ENCODE peak calls at places on chromosomes 5 and 9, in five cellular contexts. One of them, this sample, is unnamed.

GRCh38 chr9:135098400-135099105 is 11.1 kb downstream of the OLFM1 start:
- DNase-seq in CD8-positive, alpha-beta T cell: no peak
- DNase-seq in cardiac muscle cell: peak
- DNase-seq in fibroblast of pulmonary artery: peak
- DNase-seq in effector memory CD4-positive, alpha-beta T cell: no peak
- DNase-seq in this sample: no peak

GRCh38 chr9:84122572-84122971 is 142.0 kb downstream of the RMI1 start:
- DNase-seq in effector memory CD4-positive, alpha-beta T cell: no peak
- DNase-seq in cardiac muscle cell: no peak
- DNase-seq in fibroblast of pulmonary artery: no peak
- DNase-seq in CD8-positive, alpha-beta T cell: no peak
- DNase-seq in this sample: no peak

GRCh38 chr5:8081179-8081578 is 212.2 kb downstream of the MTRR start:
- DNase-seq in CD8-positive, alpha-beta T cell: no peak
- DNase-seq in effector memory CD4-positive, alpha-beta T cell: no peak
- DNase-seq in fibroblast of pulmonary artery: no peak
- DNase-seq in cardiac muscle cell: no peak
- DNase-seq in this sample: no peak

GRCh38 chr5:179271301-179271650 is 74.0 kb downstream of the ADAMTS2 start:
- DNase-seq in effector memory CD4-positive, alpha-beta T cell: no peak
- DNase-seq in CD8-positive, alpha-beta T cell: no peak
- DNase-seq in cardiac muscle cell: no peak
- DNase-seq in fibroblast of pulmonary artery: no peak
- DNase-seq in this sample: no peak

GRCh38 chr5:162852145-162852544 is 585.2 kb upstream of the CCNG1 start:
- DNase-seq in fibroblast of pulmonary artery: no peak
- DNase-seq in effector memory CD4-positive, alpha-beta T cell: no peak
- DNase-seq in CD8-positive, alpha-beta T cell: no peak
- DNase-seq in cardiac muscle cell: peak
- DNase-seq in this sample: no peak

GRCh38 chr5:128213340-128213739 is 129.8 kb downstream of the SLC12A2 start:
- DNase-seq in effector memory CD4-positive, alpha-beta T cell: peak
- DNase-seq in fibroblast of pulmonary artery: peak
- DNase-seq in CD8-positive, alpha-beta T cell: peak
- DNase-seq in cardiac muscle cell: peak
- DNase-seq in this sample: peak

GRCh38 chr9:84829997-84830696 is 160.6 kb downstream of the NTRK2 start:
- DNase-seq in fibroblast of pulmonary artery: no peak
- DNase-seq in CD8-positive, alpha-beta T cell: no peak
- DNase-seq in effector memory CD4-positive, alpha-beta T cell: no peak
- DNase-seq in cardiac muscle cell: no peak
- DNase-seq in this sample: no peak

GRCh38 chr5:146772881-146773440 is 105.6 kb downstream of the PPP2R2B start:
- DNase-seq in effector memory CD4-positive, alpha-beta T cell: no peak
- DNase-seq in CD8-positive, alpha-beta T cell: no peak
- DNase-seq in cardiac muscle cell: no peak
- DNase-seq in fibroblast of pulmonary artery: no peak
- DNase-seq in this sample: no peak

GRCh38 chr9:13786131-13786530 is 506.6 kb upstream of the MPDZ start:
- DNase-seq in fibroblast of pulmonary artery: peak
- DNase-seq in cardiac muscle cell: no peak
- DNase-seq in effector memory CD4-positive, alpha-beta T cell: no peak
- DNase-seq in CD8-positive, alpha-beta T cell: no peak
- DNase-seq in this sample: peak

GRCh38 chr9:127163409-127163808 is 41.0 kb upstream of the ANGPTL2 start:
- DNase-seq in fibroblast of pulmonary artery: peak
- DNase-seq in cardiac muscle cell: no peak
- DNase-seq in effector memory CD4-positive, alpha-beta T cell: no peak
- DNase-seq in CD8-positive, alpha-beta T cell: no peak
- DNase-seq in this sample: peak

GRCh38 chr5:151004499-151004898 is 15.9 kb upstream of the GPX3 start:
- DNase-seq in cardiac muscle cell: no peak
- DNase-seq in CD8-positive, alpha-beta T cell: no peak
- DNase-seq in effector memory CD4-positive, alpha-beta T cell: no peak
- DNase-seq in fibroblast of pulmonary artery: no peak
- DNase-seq in this sample: no peak
- H3K4me3 ChIP-seq in cardiac muscle cell: no peak
- H3K4me3 ChIP-seq in CD8-positive, alpha-beta T cell: no peak
- H3K4me3 ChIP-seq in effector memory CD4-positive, alpha-beta T cell: no peak
- H3K4me3 ChIP-seq in fibroblast of pulmonary artery: no peak
- H3K4me3 ChIP-seq in this sample: no peak

DNA sequence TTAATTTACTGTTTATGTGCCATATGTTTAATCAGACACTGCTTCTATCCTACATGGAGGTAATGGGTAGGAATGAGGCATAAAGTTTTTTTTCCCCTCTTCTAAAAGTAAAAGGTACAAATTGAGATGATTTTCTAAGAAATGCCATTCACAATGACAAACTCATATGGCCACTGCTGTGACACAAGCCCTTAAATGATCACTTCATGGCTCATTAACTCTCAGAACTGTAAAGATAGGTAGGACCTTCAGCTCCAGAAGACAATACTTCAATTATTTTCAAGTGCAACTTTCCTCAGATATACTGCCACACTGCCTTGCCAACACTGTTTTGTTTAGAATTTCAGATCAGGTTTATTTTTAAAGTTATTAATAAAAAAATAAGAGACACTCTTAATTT is 362.9 kb upstream of the ZNF608 start:
- DNase-seq in effector memory CD4-positive, alpha-beta T cell: no peak
- DNase-seq in CD8-positive, alpha-beta T cell: no peak
- DNase-seq in fibroblast of pulmonary artery: no peak
- DNase-seq in cardiac muscle cell: no peak
- DNase-seq in this sample: no peak
- H3K4me3 ChIP-seq in effector memory CD4-positive, alpha-beta T cell: no peak
- H3K4me3 ChIP-seq in CD8-positive, alpha-beta T cell: no peak
- H3K4me3 ChIP-seq in fibroblast of pulmonary artery: no peak
- H3K4me3 ChIP-seq in cardiac muscle cell: no peak
- H3K4me3 ChIP-seq in this sample: no peak

GRCh38 chr9:93575706-93576295 is 583 bp upstream of the PHF2 start:
- DNase-seq in effector memory CD4-positive, alpha-beta T cell: peak
- DNase-seq in CD8-positive, alpha-beta T cell: peak
- DNase-seq in fibroblast of pulmonary artery: peak
- DNase-seq in cardiac muscle cell: peak
- DNase-seq in this sample: peak
- H3K4me3 ChIP-seq in effector memory CD4-positive, alpha-beta T cell: peak
- H3K4me3 ChIP-seq in CD8-positive, alpha-beta T cell: peak
- H3K4me3 ChIP-seq in fibroblast of pulmonary artery: peak
- H3K4me3 ChIP-seq in cardiac muscle cell: peak
- H3K4me3 ChIP-seq in this sample: peak

GRCh38 chr5:61659221-61659696 is 327.2 kb downstream of the ZSWIM6 start:
- DNase-seq in CD8-positive, alpha-beta T cell: no peak
- DNase-seq in fibroblast of pulmonary artery: no peak
- DNase-seq in cardiac muscle cell: peak
- DNase-seq in effector memory CD4-positive, alpha-beta T cell: no peak
- DNase-seq in this sample: no peak
- H3K4me3 ChIP-seq in CD8-positive, alpha-beta T cell: no peak
- H3K4me3 ChIP-seq in fibroblast of pulmonary artery: no peak
- H3K4me3 ChIP-seq in cardiac muscle cell: peak
- H3K4me3 ChIP-seq in effector memory CD4-positive, alpha-beta T cell: no peak
- H3K4me3 ChIP-seq in this sample: no peak

GRCh38 chr9:87612536-87612935 is 113.4 kb upstream of the CTSL start:
- DNase-seq in cardiac muscle cell: no peak
- DNase-seq in CD8-positive, alpha-beta T cell: no peak
- DNase-seq in fibroblast of pulmonary artery: no peak
- DNase-seq in effector memory CD4-positive, alpha-beta T cell: no peak
- DNase-seq in this sample: no peak

GRCh38 chr9:87615547-87616148 is 110.3 kb upstream of the CTSL start:
- DNase-seq in cardiac muscle cell: no peak
- DNase-seq in CD8-positive, alpha-beta T cell: no peak
- DNase-seq in fibroblast of pulmonary artery: peak
- DNase-seq in effector memory CD4-positive, alpha-beta T cell: no peak
- DNase-seq in this sample: no peak

GRCh38 chr9:87610200-87611155 is 112.8 kb downstream of the DAPK1 start:
- DNase-seq in cardiac muscle cell: no peak
- DNase-seq in CD8-positive, alpha-beta T cell: no peak
- DNase-seq in fibroblast of pulmonary artery: peak
- DNase-seq in effector memory CD4-positive, alpha-beta T cell: no peak
- DNase-seq in this sample: no peak

GRCh38 chr9:87614402-87614801 is 111.5 kb upstream of the CTSL start:
- DNase-seq in effector memory CD4-positive, alpha-beta T cell: no peak
- DNase-seq in cardiac muscle cell: no peak
- DNase-seq in fibroblast of pulmonary artery: no peak
- DNase-seq in CD8-positive, alpha-beta T cell: no peak
- DNase-seq in this sample: no peak

GRCh38 chr9:87613265-87614111 is 112.4 kb upstream of the CTSL start:
- DNase-seq in cardiac muscle cell: no peak
- DNase-seq in CD8-positive, alpha-beta T cell: no peak
- DNase-seq in effector memory CD4-positive, alpha-beta T cell: no peak
- DNase-seq in fibroblast of pulmonary artery: no peak
- DNase-seq in this sample: no peak
- H3K4me3 ChIP-seq in cardiac muscle cell: no peak
- H3K4me3 ChIP-seq in CD8-positive, alpha-beta T cell: no peak
- H3K4me3 ChIP-seq in effector memory CD4-positive, alpha-beta T cell: no peak
- H3K4me3 ChIP-seq in fibroblast of pulmonary artery: no peak
- H3K4me3 ChIP-seq in this sample: no peak